ENCODE peak calls at places on chromosome 6, in eight cellular contexts. X is CD8-positive, alpha-beta T cell; K is H4; I is Peyer's patch; H is hypothalamus; P is lower leg skin; D is colonic mucosa; S is COR-L47. Q is an unnamed sample.
A peak's percentile ranks its signal among the peaks of the same experiment; 100 is the strongest.

GRCh38 chr6:7033202-7033601 is 74.6 kb upstream of the RREB1 start:
- DNase-seq in X (no peak), K (no peak), I (no peak), H (no peak), P (no peak), D (no peak), S (no peak), Q (no peak)

GRCh38 chr6:143804835-143805239 is 38.3 kb upstream of the LTV1 start:
- DNase-seq in X (no peak), K (no peak), I (no peak), H (no peak), P (no peak), D (no peak), S (no peak), Q (no peak)

GRCh38 chr6:44104661-44105060 is 22.6 kb downstream of the MRPL14 start:
- DNase-seq in X (no peak), K (no peak), I (no peak), H (peak; percentile 25), P (no peak), D (no peak), S (no peak), Q (no peak)

GRCh38 chr6:1630771-1631217 is 21.1 kb downstream of the FOXC1 start:
- DNase-seq in X (no peak), K (peak; percentile 62), I (no peak), H (no peak), P (no peak), D (no peak), S (no peak), Q (no peak)

GRCh38 chr6:40809627-40810026 is 222.5 kb upstream of the LRFN2 start:
- DNase-seq in X (no peak), K (no peak), I (no peak), H (no peak), P (no peak), D (no peak), S (no peak), Q (no peak)

GRCh38 chr6:37489697-37490336 is 9.9 kb downstream of the CCDC167 start:
- DNase-seq in X (peak; percentile 47), K (no peak), I (peak; percentile 49), H (no peak), P (no peak), D (no peak), S (no peak), Q (no peak)

GRCh38 chr6:149046822-149047246 is 270.7 kb upstream of the TAB2 start:
- DNase-seq in X (no peak), K (peak; percentile 23), I (peak; percentile 75), H (no peak), P (no peak), D (no peak), S (no peak), Q (no peak)

GRCh38 chr6:24283043-24283985 is 74.5 kb downstream of the DCDC2 start:
- DNase-seq in X (no peak), K (peak; percentile 78), I (peak; percentile 72), H (peak; percentile 36), P (peak; percentile 91), D (peak; percentile 82), S (peak; percentile 93), Q (peak; percentile 55)

GRCh38 chr6:7973603-7974002 is 63.0 kb upstream of the TXNDC5 start:
- DNase-seq in X (no peak), K (no peak), I (no peak), H (no peak), P (no peak), D (no peak), S (no peak), Q (no peak)

GRCh38 chr6:148831064-148831463 is 84.2 kb downstream of the UST start:
- DNase-seq in X (peak; percentile 32), K (no peak), I (peak; percentile 70), H (no peak), P (no peak), D (no peak), S (no peak), Q (no peak)

GRCh38 chr6:161439093-161439492 is 165.2 kb upstream of the AGPAT4 start:
- DNase-seq in X (no peak), K (peak; percentile 90), I (no peak), H (peak; percentile 73), P (peak; percentile 87), D (no peak), S (peak; percentile 68), Q (peak; percentile 81)

GRCh38 chr6:18465410-18466154 is 78.4 kb downstream of the RNF144B start:
- DNase-seq in X (no peak), K (no peak), I (no peak), H (no peak), P (no peak), D (no peak), S (peak; percentile 94), Q (no peak)

GRCh38 chr6:116412270-116412669 is 41.5 kb downstream of the DSE start:
- DNase-seq in X (no peak), K (no peak), I (no peak), H (no peak), P (no peak), D (no peak), S (no peak), Q (no peak)

GRCh38 chr6:16669227-16669626 is 92.0 kb downstream of the ATXN1 start:
- DNase-seq in X (peak; percentile 70), K (peak; percentile 91), I (peak; percentile 76), H (no peak), P (no peak), D (no peak), S (peak; percentile 4), Q (no peak)

GRCh38 chr6:46279874-46280273 is 109.1 kb upstream of the ENPP5 start:
- DNase-seq in X (no peak), K (no peak), I (no peak), H (no peak), P (no peak), D (no peak), S (no peak), Q (no peak)

GRCh38 chr6:126631343-126631742 is 291.4 kb downstream of the CENPW start:
- DNase-seq in X (no peak), K (no peak), I (no peak), H (no peak), P (no peak), D (no peak), S (no peak), Q (no peak)

GRCh38 chr6:105985098-105985815 is 100.9 kb upstream of the PRDM1 start:
- DNase-seq in X (no peak), K (no peak), I (peak; percentile 67), H (no peak), P (no peak), D (peak; percentile 77), S (peak; percentile 65), Q (no peak)

GRCh38 chr6:28105286-28105685 is 19.1 kb upstream of the ZSCAN16 start:
- DNase-seq in X (no peak), K (no peak), I (no peak), H (peak; percentile 9), P (no peak), D (no peak), S (no peak), Q (no peak)

GRCh38 chr6:74570044-74570443 is 635.8 kb downstream of the COL12A1 start:
- DNase-seq in X (no peak), K (no peak), I (no peak), H (no peak), P (no peak), D (no peak), S (no peak), Q (no peak)

GRCh38 chr6:117483004-117483644 is 650 bp downstream of the DCBLD1 start:
- DNase-seq in X (no peak), K (no peak), I (peak; percentile 64), H (peak; percentile 38), P (peak; percentile 88), D (peak; percentile 68), S (peak; percentile 1), Q (no peak)

GRCh38 chr6:53496797-53497196 is 48.1 kb downstream of the GCLC start:
- DNase-seq in X (no peak), K (peak; percentile 82), I (no peak), H (no peak), P (no peak), D (no peak), S (no peak), Q (no peak)

GRCh38 chr6:21731411-21732031 is 138.0 kb downstream of the SOX4 start:
- DNase-seq in X (no peak), K (peak; percentile 69), I (no peak), H (no peak), P (no peak), D (no peak), S (no peak), Q (no peak)

GRCh38 chr6:130046711-130047439 is 28.5 kb downstream of the L3MBTL3 start:
- DNase-seq in X (no peak), K (no peak), I (no peak), H (no peak), P (no peak), D (no peak), S (no peak), Q (no peak)

GRCh38 chr6:113315068-113315467 is 542.1 kb upstream of the MARCKS start:
- DNase-seq in X (no peak), K (no peak), I (no peak), H (no peak), P (no peak), D (no peak), S (no peak), Q (no peak)

GRCh38 chr6:31888281-31889258 is 8.9 kb downstream of the EHMT2 start:
- DNase-seq in X (peak; percentile 56), K (no peak), I (peak; percentile 65), H (peak; percentile 4), P (no peak), D (peak; percentile 61), S (no peak), Q (no peak)

GRCh38 chr6:44650947-44651346 is 263.4 kb downstream of the CDC5L start:
- DNase-seq in X (no peak), K (no peak), I (no peak), H (no peak), P (no peak), D (no peak), S (no peak), Q (no peak)

GRCh38 chr6:21228411-21228810 is 365.1 kb upstream of the SOX4 start:
- DNase-seq in X (no peak), K (no peak), I (no peak), H (no peak), P (no peak), D (no peak), S (no peak), Q (no peak)

GRCh38 chr6:143176090-143177021 is 115.7 kb downstream of the AIG1 start:
- DNase-seq in X (no peak), K (peak; percentile 63), I (no peak), H (no peak), P (no peak), D (no peak), S (no peak), Q (no peak)